ENCODE peak calls at places on chromosomes 11 and 22, in four cellular contexts. J is trophoblast cell, T is neuronal stem cell, R is H9. Z is an unnamed sample.

GRCh38 chr22:26797910-26798309 is 140.5 kb downstream of the MIAT start:
- DNase-seq in J (no peak), T (no peak), R (peak), Z (no peak)

GRCh38 chr11:117528061-117528780 is 200.6 kb downstream of the CEP164 start:
- DNase-seq in J (peak), T (no peak), R (no peak), Z (no peak)

GRCh38 chr11:72238492-72239295 is 5.3 kb downstream of the PHOX2A start:
- DNase-seq in J (peak), T (no peak), R (peak), Z (no peak)

GRCh38 chr11:34199525-34199924 is 94.1 kb downstream of the NAT10 start:
- DNase-seq in J (no peak), T (no peak), R (no peak), Z (no peak)

GRCh38 chr22:45948081-45948648 is 28.8 kb downstream of the WNT7B start:
- DNase-seq in J (no peak), T (no peak), R (no peak), Z (no peak)

GRCh38 chr11:74989269-74989655 is 529 bp downstream of the NEU3 start:
- DNase-seq in J (peak), T (no peak), R (no peak), Z (peak)

GRCh38 chr22:34814260-34814659 is 251.7 kb upstream of the ISX start:
- DNase-seq in J (no peak), T (no peak), R (no peak), Z (no peak)

GRCh38 chr11:105046898-105047579 is 1.9 kb upstream of the CARD16 start:
- DNase-seq in J (peak), T (no peak), R (no peak), Z (peak)

GRCh38 chr11:66325140-66325754 is 8.4 kb upstream of the CD248 start:
- DNase-seq in J (no peak), T (no peak), R (no peak), Z (no peak)

GRCh38 chr11:68016904-68017817 is 7.0 kb downstream of the ALDH3B1 start:
- DNase-seq in J (no peak), T (no peak), R (no peak), Z (no peak)

GRCh38 chr22:47836957-47837356 is 1074.5 kb downstream of the TBC1D22A start:
- DNase-seq in J (peak), T (no peak), R (no peak), Z (no peak)

GRCh38 chr11:20616908-20617307 is 17.5 kb downstream of the SLC6A5 start:
- DNase-seq in J (no peak), T (no peak), R (no peak), Z (no peak)

GRCh38 chr22:45768490-45768889 is 96.9 kb downstream of the ATXN10 start:
- DNase-seq in J (no peak), T (no peak), R (no peak), Z (no peak)

GRCh38 chr11:1453611-1454386 is 32.8 kb downstream of the MOB2 start:
- DNase-seq in J (peak), T (no peak), R (peak), Z (no peak)

GRCh38 chr22:28232231-28232630 is 313.2 kb upstream of the PITPNB start:
- DNase-seq in J (no peak), T (no peak), R (no peak), Z (no peak)

GRCh38 chr11:399731-400211 is 5.8 kb downstream of the PKP3 start:
- DNase-seq in J (no peak), T (no peak), R (no peak), Z (no peak)

GRCh38 chr11:27468209-27468608 is 4.4 kb downstream of the LGR4 start:
- DNase-seq in J (peak), T (no peak), R (no peak), Z (peak)

GRCh38 chr11:21839870-21840269 is 353.0 kb upstream of the ANO5 start:
- DNase-seq in J (no peak), T (no peak), R (no peak), Z (no peak)

GRCh38 chr11:62573006-62573591 is 592 bp downstream of the EEF1G start:
- DNase-seq in J (peak), T (no peak), R (no peak), Z (no peak)

GRCh38 chr11:69280994-69281393 is 13.0 kb upstream of the MYEOV start:
- DNase-seq in J (no peak), T (no peak), R (no peak), Z (peak)

GRCh38 chr11:45322891-45323597 is 36.9 kb upstream of the SYT13 start:
- DNase-seq in J (no peak), T (no peak), R (no peak), Z (no peak)

GRCh38 chr11:32090774-32091370 is at the start of gene RCN1:
- DNase-seq in J (peak), T (peak), R (peak), Z (peak)

GRCh38 chr11:62921573-62922188 is 518 bp upstream of the CHRM1 start:
- DNase-seq in J (peak), T (no peak), R (no peak), Z (peak)

GRCh38 chr11:40037005-40037404 is 1422.4 kb downstream of the LRRC4C start:
- DNase-seq in J (no peak), T (no peak), R (peak), Z (no peak)

GRCh38 chr22:25525376-25525775 is 39.1 kb upstream of the GRK3 start:
- DNase-seq in J (no peak), T (no peak), R (no peak), Z (no peak)

GRCh38 chr22:21696115-21696514 is 30.3 kb downstream of the PPIL2 start:
- DNase-seq in J (no peak), T (no peak), R (no peak), Z (no peak)
- H2BK120ac ChIP-seq in J (no peak), T (no peak), R (no peak), Z (no peak)

GRCh38 chr11:123137496-123138270 is 57.4 kb downstream of the CLMP start:
- DNase-seq in J (peak), T (peak), R (peak), Z (peak)
- H2BK120ac ChIP-seq in J (peak), T (no peak), R (no peak), Z (peak)

DNA sequence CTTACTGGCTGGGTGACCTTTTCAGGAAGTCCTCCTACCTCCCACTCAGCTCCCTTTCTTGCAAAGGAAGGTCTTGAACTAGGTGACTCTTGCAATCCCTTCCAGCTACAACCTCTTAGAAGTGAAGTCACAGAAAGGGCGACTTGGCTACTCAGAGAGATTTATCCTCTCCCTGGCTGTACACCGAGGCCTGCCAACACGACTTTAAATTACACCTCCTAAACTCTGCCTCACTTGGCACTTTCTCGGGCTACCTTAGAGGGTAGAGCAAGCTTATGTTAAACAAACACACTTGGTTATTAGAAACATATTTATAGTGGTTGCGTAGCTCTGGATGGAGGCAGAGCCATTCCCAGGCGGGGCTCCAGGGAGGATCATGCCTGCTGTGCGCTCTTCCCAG is 358.4 kb downstream of the BUD13 start:
- DNase-seq in J (no peak), T (no peak), R (no peak), Z (no peak)
- H2BK120ac ChIP-seq in J (no peak), T (no peak), R (no peak), Z (no peak)

GRCh38 chr11:124793466-124794278 is 6.5 kb downstream of the MSANTD2 start:
- DNase-seq in J (peak), T (peak), R (no peak), Z (peak)
- H2BK120ac ChIP-seq in J (no peak), T (no peak), R (no peak), Z (no peak)

GRCh38 chr11:83436855-83437254 is 150.7 kb upstream of the CCDC90B start:
- DNase-seq in J (peak), T (no peak), R (no peak), Z (no peak)

GRCh38 chr11:83441171-83441570 is 155.0 kb upstream of the CCDC90B start:
- DNase-seq in J (no peak), T (no peak), R (peak), Z (no peak)

GRCh38 chr11:83438438-83438837 is 152.3 kb upstream of the CCDC90B start:
- DNase-seq in J (no peak), T (no peak), R (no peak), Z (no peak)

GRCh38 chr11:83441596-83441995 is 155.4 kb upstream of the CCDC90B start:
- DNase-seq in J (no peak), T (no peak), R (no peak), Z (no peak)

DNA sequence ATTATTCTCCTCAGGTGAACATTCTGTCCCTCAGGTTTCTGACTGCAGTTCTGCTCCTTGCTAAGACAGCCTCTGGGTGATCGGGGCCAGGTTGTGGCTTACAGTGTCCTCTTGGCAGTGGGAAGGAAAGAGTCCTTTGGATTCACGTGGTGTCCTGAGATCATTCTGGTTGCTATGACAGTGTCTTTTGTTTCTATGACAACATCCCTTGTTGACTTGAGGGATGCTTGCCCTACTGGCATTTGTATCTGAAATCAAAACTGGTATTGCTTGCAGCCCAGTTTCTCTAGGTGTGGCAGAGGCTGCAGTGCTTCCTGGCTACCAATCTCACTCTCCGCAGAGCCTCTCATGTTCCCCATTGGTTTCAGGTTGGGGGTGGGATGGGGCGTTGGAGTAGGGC is 151.8 kb upstream of the CCDC90B start:
- DNase-seq in J (peak), T (no peak), R (no peak), Z (no peak)
- H2BK120ac ChIP-seq in J (no peak), T (no peak), R (no peak), Z (no peak)

GRCh38 chr11:73784080-73784634 is 3.5 kb upstream of the MRPL48 start:
- DNase-seq in J (peak), T (no peak), R (peak), Z (peak)

GRCh38 chr11:73781303-73781702 is 6.4 kb upstream of the MRPL48 start:
- DNase-seq in J (no peak), T (no peak), R (no peak), Z (no peak)

GRCh38 chr11:73783483-73784020 is 4.1 kb upstream of the MRPL48 start:
- DNase-seq in J (no peak), T (no peak), R (no peak), Z (no peak)

GRCh38 chr11:73784734-73785133 is 2.9 kb upstream of the MRPL48 start:
- DNase-seq in J (no peak), T (no peak), R (no peak), Z (no peak)

DNA sequence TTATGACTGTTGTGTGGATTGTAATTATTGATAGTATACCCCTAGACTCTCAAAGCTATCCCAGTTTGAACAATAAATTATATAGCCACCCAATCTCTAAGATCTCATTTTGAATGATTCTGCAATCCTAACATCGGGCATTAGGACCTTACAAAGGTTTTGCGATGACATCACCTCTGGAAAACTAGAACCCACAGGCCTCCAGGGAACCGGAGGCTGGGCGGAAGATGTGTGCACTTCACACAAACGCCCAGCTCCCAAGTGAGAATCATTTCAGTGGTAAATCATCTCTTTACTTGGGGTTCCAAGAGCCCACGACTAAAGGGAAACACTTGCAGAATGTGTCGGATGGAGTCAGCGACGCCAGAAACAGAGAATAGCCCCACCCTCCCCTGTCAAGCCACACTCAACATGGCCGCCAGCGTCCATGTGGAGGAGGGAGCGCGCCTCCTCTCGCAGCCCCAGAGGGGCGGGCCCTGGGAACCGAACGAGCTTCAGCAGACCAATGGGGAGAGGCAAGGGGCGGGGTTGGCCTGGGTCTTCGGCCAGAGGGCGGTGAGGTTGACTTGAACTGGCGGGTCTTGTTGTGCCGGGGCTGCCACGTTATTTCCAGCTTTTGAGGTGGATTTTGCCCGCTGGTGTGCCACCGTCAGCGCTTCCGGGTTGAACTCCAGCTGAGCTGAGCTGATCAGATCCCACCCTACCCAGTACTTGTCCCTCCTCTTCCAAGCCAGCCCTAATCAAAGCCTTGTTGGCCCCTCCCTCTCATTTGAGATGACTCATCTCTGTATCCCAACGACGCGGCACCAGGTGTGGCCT is 8.4 kb upstream of the MRPL48 start:
- DNase-seq in J (peak), T (peak), R (peak), Z (peak)
- H2BK120ac ChIP-seq in J (peak), T (no peak), R (peak), Z (peak)

Z was measured in IMR-90.